ENCODE peak calls at places on chromosomes 13 and 19, in six cellular contexts. D, Z, Q, S, L and J are unnamed samples.

GRCh38 chr19:30074096-30074495 is 132.1 kb downstream of the URI1 start:
- DNase-seq in L (no peak), S (no peak), Q (no peak), Z (no peak), D (no peak), J (no peak)

GRCh38 chr13:81184556-81185265 is 843.8 kb upstream of the SPRY2 start:
- DNase-seq in Q (no peak), S (no peak), L (no peak), D (no peak), Z (no peak), J (no peak)

GRCh38 chr19:35811317-35812219 is 1.1 kb downstream of the PRODH2 start:
- DNase-seq in D (no peak), S (no peak), L (no peak), Z (no peak), Q (no peak), J (no peak)

GRCh38 chr19:9793051-9793591 is 24.6 kb upstream of the ZNF846 start:
- DNase-seq in S (peak), L (no peak), D (peak), Z (peak), Q (no peak), J (peak)

GRCh38 chr19:58562126-58563033 is 4.0 kb upstream of the UBE2M start:
- DNase-seq in Z (no peak), S (peak), Q (no peak), D (no peak), L (no peak), J (peak)

GRCh38 chr13:31957772-31958171 is 73.8 kb upstream of the FRY start:
- DNase-seq in L (no peak), Z (no peak), S (no peak), D (no peak), Q (no peak), J (peak)

GRCh38 chr13:112057736-112058518 is 9.0 kb upstream of the SOX1 start:
- DNase-seq in S (no peak), D (peak), Z (no peak), L (no peak), Q (no peak), J (no peak)

GRCh38 chr19:2455481-2456300 is 1.1 kb downstream of the LMNB2 start:
- DNase-seq in L (no peak), S (peak), Z (no peak), Q (no peak), D (no peak), J (peak)

GRCh38 chr13:40408602-40409001 is 257.8 kb downstream of the FOXO1 start:
- DNase-seq in L (no peak), D (no peak), Q (no peak), Z (no peak), S (no peak), J (peak)

GRCh38 chr13:72341904-72342303 is 385.5 kb downstream of the MZT1 start:
- DNase-seq in Q (no peak), S (no peak), D (no peak), L (no peak), Z (no peak), J (no peak)

GRCh38 chr13:65292488-65292901 is 1937.6 kb downstream of the PCDH9 start:
- DNase-seq in D (peak), S (no peak), L (no peak), Q (no peak), Z (no peak), J (peak)

GRCh38 chr13:85806553-85807175 is 7.4 kb upstream of the SLITRK6 start:
- DNase-seq in Z (peak), Q (peak), L (no peak), S (peak), D (peak), J (peak)

GRCh38 chr13:109698779-109699178 is 87.6 kb downstream of the IRS2 start:
- DNase-seq in Z (peak), D (no peak), Q (no peak), L (peak), S (peak), J (peak)

GRCh38 chr19:2149980-2150793 is 1.2 kb downstream of the AP3D1 start:
- DNase-seq in S (peak), L (no peak), D (no peak), Q (no peak), Z (no peak), J (peak)

GRCh38 chr19:41530761-41531301 is 45.1 kb upstream of the CEACAM21 start:
- DNase-seq in Q (no peak), S (no peak), L (no peak), Z (peak), D (no peak), J (no peak)